ENCODE peak calls at places on chromosomes 2 and 18, in eight cellular contexts. One of them, this sample, is unnamed.

GRCh38 chr2:21038403-21039073 is 5.3 kb downstream of the APOB start:
- ATAC-seq in naive thymus-derived CD8-positive, alpha-beta T cell: no peak
- ATAC-seq in upper lobe of right lung: peak
- ATAC-seq in activated CD4-positive, alpha-beta T cell treated with anti-CD3 and anti-CD28 coated beads for 36 hours: no peak
- ATAC-seq in foreskin keratinocyte: no peak
- ATAC-seq in psoas muscle: peak
- ATAC-seq in gastroesophageal sphincter: peak
- ATAC-seq in DND-41: no peak
- ATAC-seq in this sample: no peak

GRCh38 chr18:77080283-77080682 is 52.3 kb downstream of the MBP start:
- ATAC-seq in foreskin keratinocyte: no peak
- ATAC-seq in DND-41: peak
- ATAC-seq in upper lobe of right lung: no peak
- ATAC-seq in naive thymus-derived CD8-positive, alpha-beta T cell: peak
- ATAC-seq in psoas muscle: no peak
- ATAC-seq in gastroesophageal sphincter: no peak
- ATAC-seq in activated CD4-positive, alpha-beta T cell treated with anti-CD3 and anti-CD28 coated beads for 36 hours: peak
- ATAC-seq in this sample: peak

GRCh38 chr18:35038029-35038428 is 3.2 kb upstream of the MAPRE2 start:
- ATAC-seq in naive thymus-derived CD8-positive, alpha-beta T cell: no peak
- ATAC-seq in DND-41: no peak
- ATAC-seq in psoas muscle: no peak
- ATAC-seq in activated CD4-positive, alpha-beta T cell treated with anti-CD3 and anti-CD28 coated beads for 36 hours: no peak
- ATAC-seq in upper lobe of right lung: no peak
- ATAC-seq in gastroesophageal sphincter: no peak
- ATAC-seq in foreskin keratinocyte: no peak
- ATAC-seq in this sample: no peak

GRCh38 chr2:74882299-74882687 is 48.4 kb downstream of the HK2 start:
- ATAC-seq in upper lobe of right lung: no peak
- ATAC-seq in naive thymus-derived CD8-positive, alpha-beta T cell: no peak
- ATAC-seq in DND-41: no peak
- ATAC-seq in foreskin keratinocyte: no peak
- ATAC-seq in gastroesophageal sphincter: no peak
- ATAC-seq in activated CD4-positive, alpha-beta T cell treated with anti-CD3 and anti-CD28 coated beads for 36 hours: no peak
- ATAC-seq in psoas muscle: peak
- ATAC-seq in this sample: peak

GRCh38 chr2:200922439-200922838 is 33.3 kb downstream of the NIF3L1 start:
- ATAC-seq in activated CD4-positive, alpha-beta T cell treated with anti-CD3 and anti-CD28 coated beads for 36 hours: peak
- ATAC-seq in DND-41: no peak
- ATAC-seq in psoas muscle: no peak
- ATAC-seq in naive thymus-derived CD8-positive, alpha-beta T cell: no peak
- ATAC-seq in gastroesophageal sphincter: no peak
- ATAC-seq in upper lobe of right lung: no peak
- ATAC-seq in foreskin keratinocyte: no peak
- ATAC-seq in this sample: peak

GRCh38 chr2:43958397-43959275 is 37.2 kb downstream of the LRPPRC start:
- ATAC-seq in upper lobe of right lung: peak
- ATAC-seq in naive thymus-derived CD8-positive, alpha-beta T cell: no peak
- ATAC-seq in foreskin keratinocyte: no peak
- ATAC-seq in activated CD4-positive, alpha-beta T cell treated with anti-CD3 and anti-CD28 coated beads for 36 hours: no peak
- ATAC-seq in psoas muscle: no peak
- ATAC-seq in gastroesophageal sphincter: no peak
- ATAC-seq in DND-41: no peak
- ATAC-seq in this sample: no peak

GRCh38 chr18:23640023-23640422 is 22.7 kb downstream of the ANKRD29 start:
- ATAC-seq in naive thymus-derived CD8-positive, alpha-beta T cell: no peak
- ATAC-seq in activated CD4-positive, alpha-beta T cell treated with anti-CD3 and anti-CD28 coated beads for 36 hours: no peak
- ATAC-seq in gastroesophageal sphincter: no peak
- ATAC-seq in psoas muscle: no peak
- ATAC-seq in foreskin keratinocyte: peak
- ATAC-seq in DND-41: no peak
- ATAC-seq in upper lobe of right lung: peak
- ATAC-seq in this sample: no peak

GRCh38 chr2:89775885-89776284 is 1084.4 kb downstream of the RPIA start:
- ATAC-seq in naive thymus-derived CD8-positive, alpha-beta T cell: no peak
- ATAC-seq in foreskin keratinocyte: no peak
- ATAC-seq in gastroesophageal sphincter: no peak
- ATAC-seq in DND-41: no peak
- ATAC-seq in psoas muscle: no peak
- ATAC-seq in upper lobe of right lung: no peak
- ATAC-seq in activated CD4-positive, alpha-beta T cell treated with anti-CD3 and anti-CD28 coated beads for 36 hours: no peak
- ATAC-seq in this sample: no peak

GRCh38 chr2:69356471-69356870 is 30.6 kb downstream of the GFPT1 start:
- ATAC-seq in upper lobe of right lung: no peak
- ATAC-seq in naive thymus-derived CD8-positive, alpha-beta T cell: no peak
- ATAC-seq in psoas muscle: no peak
- ATAC-seq in foreskin keratinocyte: no peak
- ATAC-seq in DND-41: no peak
- ATAC-seq in activated CD4-positive, alpha-beta T cell treated with anti-CD3 and anti-CD28 coated beads for 36 hours: no peak
- ATAC-seq in gastroesophageal sphincter: no peak
- ATAC-seq in this sample: no peak